ENCODE peak calls at places on chromosome 1, in five cellular contexts. One of them, this sample, is unnamed.

GRCh38 chr1:237050915-237051314 is 8.9 kb downstream of the RYR2 start:
- DNase-seq in stimulated activated naive CD8-positive, alpha-beta T cell treated with anti-CD3 and anti-CD28 coated beads, Interleukin-15, Interleukin-2, amounts not matched to agents 100 U/mL and 50 U/mL, for 24 hours: no peak
- DNase-seq in stimulated activated CD4-positive, alpha-beta T cell treated with anti-CD3 and anti-CD28 coated beads, Interleukin-1b, Interleukin-23, amount 100 ng/mL, for 4 hours: no peak
- DNase-seq in kidney glomerular epithelial cell: no peak
- DNase-seq in kidney: no peak
- DNase-seq in this sample: no peak

GRCh38 chr1:227793948-227794812 is 21.3 kb upstream of the PRSS38 start:
- DNase-seq in stimulated activated CD4-positive, alpha-beta T cell treated with anti-CD3 and anti-CD28 coated beads, Interleukin-1b, Interleukin-23, amount 100 ng/mL, for 4 hours: no peak
- DNase-seq in kidney: peak
- DNase-seq in kidney glomerular epithelial cell: no peak
- DNase-seq in stimulated activated naive CD8-positive, alpha-beta T cell treated with anti-CD3 and anti-CD28 coated beads, Interleukin-15, Interleukin-2, amounts not matched to agents 100 U/mL and 50 U/mL, for 24 hours: no peak
- DNase-seq in this sample: no peak

GRCh38 chr1:225875044-225875822 is 6.9 kb downstream of the TMEM63A start:
- DNase-seq in stimulated activated CD4-positive, alpha-beta T cell treated with anti-CD3 and anti-CD28 coated beads, Interleukin-1b, Interleukin-23, amount 100 ng/mL, for 4 hours: no peak
- DNase-seq in stimulated activated naive CD8-positive, alpha-beta T cell treated with anti-CD3 and anti-CD28 coated beads, Interleukin-15, Interleukin-2, amounts not matched to agents 100 U/mL and 50 U/mL, for 24 hours: no peak
- DNase-seq in kidney glomerular epithelial cell: peak
- DNase-seq in kidney: peak
- DNase-seq in this sample: no peak

GRCh38 chr1:156963621-156964020 is 43.2 kb downstream of the LRRC71 start:
- DNase-seq in kidney: no peak
- DNase-seq in stimulated activated CD4-positive, alpha-beta T cell treated with anti-CD3 and anti-CD28 coated beads, Interleukin-1b, Interleukin-23, amount 100 ng/mL, for 4 hours: peak
- DNase-seq in kidney glomerular epithelial cell: no peak
- DNase-seq in stimulated activated naive CD8-positive, alpha-beta T cell treated with anti-CD3 and anti-CD28 coated beads, Interleukin-15, Interleukin-2, amounts not matched to agents 100 U/mL and 50 U/mL, for 24 hours: peak
- DNase-seq in this sample: peak

GRCh38 chr1:151461694-151462093 is 2.4 kb upstream of the POGZ start:
- DNase-seq in stimulated activated naive CD8-positive, alpha-beta T cell treated with anti-CD3 and anti-CD28 coated beads, Interleukin-15, Interleukin-2, amounts not matched to agents 100 U/mL and 50 U/mL, for 24 hours: no peak
- DNase-seq in stimulated activated CD4-positive, alpha-beta T cell treated with anti-CD3 and anti-CD28 coated beads, Interleukin-1b, Interleukin-23, amount 100 ng/mL, for 4 hours: no peak
- DNase-seq in kidney glomerular epithelial cell: no peak
- DNase-seq in kidney: no peak
- DNase-seq in this sample: no peak

GRCh38 chr1:16905112-16905855 is 9.5 kb downstream of the RNU1-2 start:
- DNase-seq in kidney: peak
- DNase-seq in stimulated activated naive CD8-positive, alpha-beta T cell treated with anti-CD3 and anti-CD28 coated beads, Interleukin-15, Interleukin-2, amounts not matched to agents 100 U/mL and 50 U/mL, for 24 hours: peak
- DNase-seq in kidney glomerular epithelial cell: peak
- DNase-seq in stimulated activated CD4-positive, alpha-beta T cell treated with anti-CD3 and anti-CD28 coated beads, Interleukin-1b, Interleukin-23, amount 100 ng/mL, for 4 hours: no peak
- DNase-seq in this sample: peak

GRCh38 chr1:228460830-228461229 is 26.4 kb upstream of the RNF187 start:
- DNase-seq in kidney: no peak
- DNase-seq in stimulated activated CD4-positive, alpha-beta T cell treated with anti-CD3 and anti-CD28 coated beads, Interleukin-1b, Interleukin-23, amount 100 ng/mL, for 4 hours: no peak
- DNase-seq in kidney glomerular epithelial cell: no peak
- DNase-seq in stimulated activated naive CD8-positive, alpha-beta T cell treated with anti-CD3 and anti-CD28 coated beads, Interleukin-15, Interleukin-2, amounts not matched to agents 100 U/mL and 50 U/mL, for 24 hours: no peak
- DNase-seq in this sample: no peak

GRCh38 chr1:70396607-70397006 is 14.5 kb upstream of the CTH start:
- DNase-seq in kidney: no peak
- DNase-seq in kidney glomerular epithelial cell: no peak
- DNase-seq in stimulated activated CD4-positive, alpha-beta T cell treated with anti-CD3 and anti-CD28 coated beads, Interleukin-1b, Interleukin-23, amount 100 ng/mL, for 4 hours: no peak
- DNase-seq in stimulated activated naive CD8-positive, alpha-beta T cell treated with anti-CD3 and anti-CD28 coated beads, Interleukin-15, Interleukin-2, amounts not matched to agents 100 U/mL and 50 U/mL, for 24 hours: no peak
- DNase-seq in this sample: no peak